ENCODE peak calls at places on chromosomes 6 and 20, in six cellular contexts. W is Ammon's horn; H is T-helper 2 cell treated with Interferon-gamma antibody and Interleukin-4, amounts not matched to agents 5 μg/mL and 100 μg/mL, for 36 hours; C is activated CD4-positive, alpha-beta T cell treated with anti-CD3 and anti-CD28 coated beads, Interleukin-2, amount 10 ng/mL, durations not matched to agents 7 days and 5 days; V is ELR; X is stimulated activated CD4-positive, alpha-beta T cell treated with anti-CD3 and anti-CD28 coated beads, Interleukin-4, amount 100 ng/mL, for 4 hours. I is an unnamed sample.

GRCh38 chr6:2072450-2072849 is 173.0 kb downstream of the GMDS start:
- DNase-seq in H (no peak), X (no peak), V (no peak), W (no peak), C (no peak), I (no peak)

GRCh38 chr20:5863040-5863811 is 87.1 kb downstream of the TRMT6 start:
- DNase-seq in H (no peak), X (no peak), W (peak), V (peak), C (no peak), I (peak)

GRCh38 chr6:83615025-83615999 is 93.6 kb downstream of the SNAP91 start:
- DNase-seq in W (peak), C (no peak), V (peak), X (no peak), H (no peak), I (peak)

GRCh38 chr6:123042412-123042811 is 46.4 kb downstream of the CLVS2 start:
- DNase-seq in H (no peak), V (no peak), X (no peak), C (no peak), W (no peak), I (no peak)

GRCh38 chr6:150409576-150410066 is 40.8 kb downstream of the IYD start:
- DNase-seq in V (no peak), X (no peak), W (peak), C (no peak), H (no peak), I (no peak)

GRCh38 chr6:75676377-75676776 is 72.7 kb upstream of the MYO6 start:
- DNase-seq in V (no peak), W (no peak), H (no peak), C (no peak), X (no peak), I (no peak)

GRCh38 chr20:22698443-22698842 is 114.1 kb upstream of the FOXA2 start:
- DNase-seq in H (no peak), C (no peak), X (no peak), V (no peak), W (no peak), I (peak)

GRCh38 chr6:25490018-25490865 is 161.8 kb upstream of the SCGN start:
- DNase-seq in C (peak), X (peak), H (peak), V (peak), W (peak), I (peak)

GRCh38 chr20:25399038-25399430 is 8.4 kb upstream of the ABHD12 start:
- DNase-seq in H (no peak), X (peak), C (peak), W (peak), V (peak), I (peak)

GRCh38 chr6:45487645-45488044 is 109.9 kb upstream of the SUPT3H start:
- DNase-seq in X (no peak), C (no peak), V (no peak), H (no peak), W (no peak), I (no peak)

GRCh38 chr6:129753422-129753821 is 43.4 kb upstream of the ARHGAP18 start:
- DNase-seq in W (no peak), H (no peak), X (no peak), V (peak), C (no peak), I (no peak)

GRCh38 chr6:42375007-42375635 is 76.6 kb downstream of the TRERF1 start:
- DNase-seq in X (no peak), C (no peak), V (no peak), H (no peak), W (no peak), I (no peak)

GRCh38 chr20:59936409-59936808 is 3.0 kb upstream of the SYCP2 start:
- DNase-seq in C (no peak), H (no peak), W (no peak), X (no peak), V (no peak), I (no peak)

GRCh38 chr6:111478749-111479148 is 4.3 kb downstream of the REV3L start:
- DNase-seq in X (no peak), H (peak), C (no peak), W (peak), V (peak), I (peak)

GRCh38 chr20:18188446-18188845 is 50.8 kb downstream of the KAT14 start:
- DNase-seq in H (no peak), X (no peak), C (no peak), W (peak), V (no peak), I (no peak)

GRCh38 chr6:109759098-109759855 is 68.2 kb downstream of the FIG4 start:
- DNase-seq in V (no peak), C (no peak), H (no peak), X (no peak), W (no peak), I (no peak)

GRCh38 chr6:56552212-56553130 is 90.2 kb downstream of the DST start:
- DNase-seq in C (no peak), W (no peak), V (peak), H (no peak), X (no peak), I (no peak)

GRCh38 chr6:39200498-39201020 is 28.7 kb downstream of the KCNK5 start:
- DNase-seq in C (no peak), V (no peak), X (no peak), W (no peak), H (no peak), I (no peak)

GRCh38 chr6:169619650-169620049 is 82.2 kb downstream of the WDR27 start:
- DNase-seq in W (no peak), X (no peak), C (no peak), H (no peak), V (peak), I (peak)

GRCh38 chr6:13222048-13222447 is 106.3 kb downstream of the TBC1D7 start:
- DNase-seq in H (no peak), C (no peak), X (no peak), V (no peak), W (no peak), I (no peak)

GRCh38 chr6:1670711-1671462 is 61.2 kb downstream of the FOXC1 start:
- DNase-seq in C (no peak), W (no peak), H (no peak), V (peak), X (no peak), I (peak)